ENCODE peak calls at places on chromosomes 3 and 15, in six cellular contexts. One of them, this sample, is unnamed.

GRCh38 chr3:108251256-108251655 is 29.0 kb upstream of the IFT57 start:
- DNase-seq in GM13976: no peak
- DNase-seq in activated naive CD4-positive, alpha-beta T cell treated with Interleukin-2 at 50 U/mL for 16 hours: no peak
- DNase-seq in COLO829: no peak
- DNase-seq in NCI-H2081: no peak
- DNase-seq in NCI-H510A: no peak
- DNase-seq in this sample: no peak

GRCh38 chr3:159850481-159850880 is 138.2 kb upstream of the IL12A start:
- DNase-seq in NCI-H510A: no peak
- DNase-seq in NCI-H2081: no peak
- DNase-seq in GM13976: no peak
- DNase-seq in COLO829: no peak
- DNase-seq in activated naive CD4-positive, alpha-beta T cell treated with Interleukin-2 at 50 U/mL for 16 hours: no peak
- DNase-seq in this sample: no peak

GRCh38 chr3:197393711-197394110 is 95.3 kb upstream of the DLG1 start:
- DNase-seq in activated naive CD4-positive, alpha-beta T cell treated with Interleukin-2 at 50 U/mL for 16 hours: no peak
- DNase-seq in GM13976: no peak
- DNase-seq in COLO829: no peak
- DNase-seq in NCI-H510A: no peak
- DNase-seq in NCI-H2081: no peak
- DNase-seq in this sample: no peak

GRCh38 chr3:140285380-140285779 is 350.4 kb downstream of the CLSTN2 start:
- DNase-seq in COLO829: no peak
- DNase-seq in NCI-H510A: peak
- DNase-seq in GM13976: no peak
- DNase-seq in NCI-H2081: no peak
- DNase-seq in activated naive CD4-positive, alpha-beta T cell treated with Interleukin-2 at 50 U/mL for 16 hours: no peak
- DNase-seq in this sample: no peak

GRCh38 chr15:44207643-44208042 is 12.6 kb upstream of the FRMD5 start:
- DNase-seq in COLO829: no peak
- DNase-seq in activated naive CD4-positive, alpha-beta T cell treated with Interleukin-2 at 50 U/mL for 16 hours: no peak
- DNase-seq in NCI-H510A: no peak
- DNase-seq in GM13976: no peak
- DNase-seq in NCI-H2081: no peak
- DNase-seq in this sample: no peak

GRCh38 chr15:99177679-99178078 is 71.7 kb downstream of the TTC23 start:
- DNase-seq in NCI-H2081: no peak
- DNase-seq in activated naive CD4-positive, alpha-beta T cell treated with Interleukin-2 at 50 U/mL for 16 hours: no peak
- DNase-seq in NCI-H510A: no peak
- DNase-seq in GM13976: no peak
- DNase-seq in COLO829: no peak
- DNase-seq in this sample: no peak

GRCh38 chr3:74643636-74644035 is 29.2 kb upstream of the CNTN3 start:
- DNase-seq in COLO829: no peak
- DNase-seq in NCI-H510A: no peak
- DNase-seq in GM13976: no peak
- DNase-seq in activated naive CD4-positive, alpha-beta T cell treated with Interleukin-2 at 50 U/mL for 16 hours: no peak
- DNase-seq in NCI-H2081: no peak
- DNase-seq in this sample: no peak

GRCh38 chr15:41493205-41493901 is at the start of gene ITPKA:
- DNase-seq in COLO829: peak
- DNase-seq in GM13976: peak
- DNase-seq in activated naive CD4-positive, alpha-beta T cell treated with Interleukin-2 at 50 U/mL for 16 hours: peak
- DNase-seq in NCI-H510A: peak
- DNase-seq in NCI-H2081: peak
- DNase-seq in this sample: peak

GRCh38 chr3:72143322-72143721 is 358.4 kb upstream of the PROK2 start:
- DNase-seq in GM13976: no peak
- DNase-seq in NCI-H2081: no peak
- DNase-seq in COLO829: no peak
- DNase-seq in NCI-H510A: no peak
- DNase-seq in activated naive CD4-positive, alpha-beta T cell treated with Interleukin-2 at 50 U/mL for 16 hours: no peak
- DNase-seq in this sample: no peak

GRCh38 chr3:138023754-138024153 is 13.8 kb downstream of the CLDN18 start:
- DNase-seq in COLO829: no peak
- DNase-seq in NCI-H2081: no peak
- DNase-seq in GM13976: no peak
- DNase-seq in NCI-H510A: no peak
- DNase-seq in activated naive CD4-positive, alpha-beta T cell treated with Interleukin-2 at 50 U/mL for 16 hours: no peak
- DNase-seq in this sample: no peak

GRCh38 chr15:66738595-66738994 is 36.6 kb downstream of the SMAD6 start:
- DNase-seq in COLO829: no peak
- DNase-seq in activated naive CD4-positive, alpha-beta T cell treated with Interleukin-2 at 50 U/mL for 16 hours: no peak
- DNase-seq in NCI-H2081: no peak
- DNase-seq in NCI-H510A: no peak
- DNase-seq in GM13976: no peak
- DNase-seq in this sample: no peak

GRCh38 chr15:29736745-29737023 is 85.6 kb downstream of the TJP1 start:
- DNase-seq in activated naive CD4-positive, alpha-beta T cell treated with Interleukin-2 at 50 U/mL for 16 hours: no peak
- DNase-seq in GM13976: no peak
- DNase-seq in NCI-H510A: no peak
- DNase-seq in NCI-H2081: no peak
- DNase-seq in COLO829: peak
- DNase-seq in this sample: no peak

GRCh38 chr3:183381179-183381578 is 47.2 kb downstream of the MCF2L2 start:
- DNase-seq in GM13976: no peak
- DNase-seq in NCI-H510A: peak
- DNase-seq in activated naive CD4-positive, alpha-beta T cell treated with Interleukin-2 at 50 U/mL for 16 hours: no peak
- DNase-seq in NCI-H2081: no peak
- DNase-seq in COLO829: no peak
- DNase-seq in this sample: no peak

GRCh38 chr15:51649659-51650521 is 27.3 kb upstream of the DMXL2 start:
- DNase-seq in NCI-H2081: peak
- DNase-seq in GM13976: peak
- DNase-seq in COLO829: peak
- DNase-seq in activated naive CD4-positive, alpha-beta T cell treated with Interleukin-2 at 50 U/mL for 16 hours: peak
- DNase-seq in NCI-H510A: peak
- DNase-seq in this sample: no peak

GRCh38 chr3:119551525-119552063 is 7.8 kb downstream of the CD80 start:
- DNase-seq in GM13976: no peak
- DNase-seq in COLO829: no peak
- DNase-seq in NCI-H510A: no peak
- DNase-seq in activated naive CD4-positive, alpha-beta T cell treated with Interleukin-2 at 50 U/mL for 16 hours: no peak
- DNase-seq in NCI-H2081: no peak
- DNase-seq in this sample: no peak

GRCh38 chr3:36900474-36901443 is 44.1 kb downstream of the TRANK1 start:
- DNase-seq in NCI-H2081: no peak
- DNase-seq in NCI-H510A: no peak
- DNase-seq in activated naive CD4-positive, alpha-beta T cell treated with Interleukin-2 at 50 U/mL for 16 hours: no peak
- DNase-seq in COLO829: no peak
- DNase-seq in GM13976: no peak
- DNase-seq in this sample: no peak

GRCh38 chr15:98651581-98652220 is 3.4 kb downstream of the IGF1R start:
- DNase-seq in COLO829: no peak
- DNase-seq in GM13976: no peak
- DNase-seq in NCI-H510A: no peak
- DNase-seq in activated naive CD4-positive, alpha-beta T cell treated with Interleukin-2 at 50 U/mL for 16 hours: no peak
- DNase-seq in NCI-H2081: no peak
- DNase-seq in this sample: no peak

GRCh38 chr3:43013743-43014155 is 34.6 kb downstream of the GASK1A start:
- DNase-seq in COLO829: no peak
- DNase-seq in NCI-H2081: no peak
- DNase-seq in NCI-H510A: no peak
- DNase-seq in activated naive CD4-positive, alpha-beta T cell treated with Interleukin-2 at 50 U/mL for 16 hours: no peak
- DNase-seq in GM13976: no peak
- DNase-seq in this sample: peak

GRCh38 chr3:138513073-138513843 is 78.8 kb downstream of the ESYT3 start:
- DNase-seq in COLO829: no peak
- DNase-seq in NCI-H510A: no peak
- DNase-seq in activated naive CD4-positive, alpha-beta T cell treated with Interleukin-2 at 50 U/mL for 16 hours: no peak
- DNase-seq in GM13976: peak
- DNase-seq in NCI-H2081: no peak
- DNase-seq in this sample: no peak

GRCh38 chr3:12946661-12947316 is 105.4 kb upstream of the RPL32 start:
- DNase-seq in activated naive CD4-positive, alpha-beta T cell treated with Interleukin-2 at 50 U/mL for 16 hours: no peak
- DNase-seq in COLO829: no peak
- DNase-seq in GM13976: no peak
- DNase-seq in NCI-H510A: no peak
- DNase-seq in NCI-H2081: no peak
- DNase-seq in this sample: no peak

GRCh38 chr3:174949523-174949922 is 90.4 kb downstream of the NAALADL2 start:
- DNase-seq in NCI-H510A: no peak
- DNase-seq in GM13976: no peak
- DNase-seq in NCI-H2081: no peak
- DNase-seq in activated naive CD4-positive, alpha-beta T cell treated with Interleukin-2 at 50 U/mL for 16 hours: no peak
- DNase-seq in COLO829: no peak
- DNase-seq in this sample: no peak

GRCh38 chr15:70763120-70763949 is at the start of gene UACA:
- DNase-seq in GM13976: peak
- DNase-seq in COLO829: peak
- DNase-seq in activated naive CD4-positive, alpha-beta T cell treated with Interleukin-2 at 50 U/mL for 16 hours: peak
- DNase-seq in NCI-H510A: peak
- DNase-seq in NCI-H2081: peak
- DNase-seq in this sample: peak

GRCh38 chr15:95347846-95348245 is 982.7 kb upstream of the NR2F2 start:
- DNase-seq in NCI-H510A: no peak
- DNase-seq in GM13976: no peak
- DNase-seq in activated naive CD4-positive, alpha-beta T cell treated with Interleukin-2 at 50 U/mL for 16 hours: no peak
- DNase-seq in COLO829: no peak
- DNase-seq in NCI-H2081: no peak
- DNase-seq in this sample: no peak

GRCh38 chr3:180693656-180694055 is 14.4 kb upstream of the CCDC39 start:
- DNase-seq in NCI-H2081: peak
- DNase-seq in NCI-H510A: no peak
- DNase-seq in COLO829: no peak
- DNase-seq in GM13976: no peak
- DNase-seq in activated naive CD4-positive, alpha-beta T cell treated with Interleukin-2 at 50 U/mL for 16 hours: no peak
- DNase-seq in this sample: no peak

GRCh38 chr3:160474416-160474838 is 24.8 kb upstream of the TRIM59 start:
- DNase-seq in NCI-H2081: no peak
- DNase-seq in GM13976: no peak
- DNase-seq in activated naive CD4-positive, alpha-beta T cell treated with Interleukin-2 at 50 U/mL for 16 hours: no peak
- DNase-seq in COLO829: no peak
- DNase-seq in NCI-H510A: no peak
- DNase-seq in this sample: no peak

GRCh38 chr3:16090013-16090412 is 84.5 kb upstream of the GALNT15 start:
- DNase-seq in activated naive CD4-positive, alpha-beta T cell treated with Interleukin-2 at 50 U/mL for 16 hours: no peak
- DNase-seq in COLO829: peak
- DNase-seq in NCI-H2081: no peak
- DNase-seq in NCI-H510A: no peak
- DNase-seq in GM13976: no peak
- DNase-seq in this sample: no peak

GRCh38 chr3:121951291-121951690 is 57.1 kb downstream of the SLC15A2 start:
- DNase-seq in NCI-H2081: no peak
- DNase-seq in GM13976: no peak
- DNase-seq in COLO829: no peak
- DNase-seq in NCI-H510A: no peak
- DNase-seq in activated naive CD4-positive, alpha-beta T cell treated with Interleukin-2 at 50 U/mL for 16 hours: no peak
- DNase-seq in this sample: no peak

GRCh38 chr3:63689285-63689684 is 36.8 kb downstream of the SNTN start:
- DNase-seq in GM13976: no peak
- DNase-seq in COLO829: no peak
- DNase-seq in NCI-H2081: no peak
- DNase-seq in NCI-H510A: no peak
- DNase-seq in activated naive CD4-positive, alpha-beta T cell treated with Interleukin-2 at 50 U/mL for 16 hours: no peak
- DNase-seq in this sample: no peak

GRCh38 chr15:23855260-23855659 is 168.2 kb upstream of the NDN start:
- DNase-seq in NCI-H2081: no peak
- DNase-seq in COLO829: no peak
- DNase-seq in activated naive CD4-positive, alpha-beta T cell treated with Interleukin-2 at 50 U/mL for 16 hours: no peak
- DNase-seq in NCI-H510A: no peak
- DNase-seq in GM13976: no peak
- DNase-seq in this sample: no peak

GRCh38 chr15:96247631-96248305 is 82.7 kb upstream of the NR2F2 start:
- DNase-seq in activated naive CD4-positive, alpha-beta T cell treated with Interleukin-2 at 50 U/mL for 16 hours: no peak
- DNase-seq in GM13976: no peak
- DNase-seq in NCI-H2081: no peak
- DNase-seq in NCI-H510A: no peak
- DNase-seq in COLO829: no peak
- DNase-seq in this sample: no peak

GRCh38 chr3:13714251-13714916 is 165.5 kb downstream of the FBLN2 start:
- DNase-seq in GM13976: no peak
- DNase-seq in NCI-H2081: no peak
- DNase-seq in NCI-H510A: no peak
- DNase-seq in activated naive CD4-positive, alpha-beta T cell treated with Interleukin-2 at 50 U/mL for 16 hours: no peak
- DNase-seq in COLO829: no peak
- DNase-seq in this sample: no peak

GRCh38 chr3:88113311-88114162 is 36.2 kb upstream of the C3orf38 start:
- DNase-seq in NCI-H2081: peak
- DNase-seq in COLO829: peak
- DNase-seq in activated naive CD4-positive, alpha-beta T cell treated with Interleukin-2 at 50 U/mL for 16 hours: peak
- DNase-seq in GM13976: peak
- DNase-seq in NCI-H510A: peak
- DNase-seq in this sample: peak

GRCh38 chr3:114551770-114552526 is 258.1 kb downstream of the TIGIT start:
- DNase-seq in NCI-H510A: no peak
- DNase-seq in GM13976: no peak
- DNase-seq in activated naive CD4-positive, alpha-beta T cell treated with Interleukin-2 at 50 U/mL for 16 hours: no peak
- DNase-seq in COLO829: no peak
- DNase-seq in NCI-H2081: no peak
- DNase-seq in this sample: no peak

GRCh38 chr3:107377151-107377550 is at the start of gene CCDC54:
- DNase-seq in NCI-H2081: no peak
- DNase-seq in GM13976: no peak
- DNase-seq in NCI-H510A: no peak
- DNase-seq in activated naive CD4-positive, alpha-beta T cell treated with Interleukin-2 at 50 U/mL for 16 hours: no peak
- DNase-seq in COLO829: no peak
- DNase-seq in this sample: no peak

GRCh38 chr3:173584093-173584833 is 186.7 kb downstream of the NLGN1 start:
- DNase-seq in COLO829: peak
- DNase-seq in NCI-H510A: no peak
- DNase-seq in NCI-H2081: peak
- DNase-seq in GM13976: peak
- DNase-seq in activated naive CD4-positive, alpha-beta T cell treated with Interleukin-2 at 50 U/mL for 16 hours: no peak
- DNase-seq in this sample: no peak

GRCh38 chr3:33883538-33884203 is 85.2 kb downstream of the PDCD6IP start:
- DNase-seq in activated naive CD4-positive, alpha-beta T cell treated with Interleukin-2 at 50 U/mL for 16 hours: no peak
- DNase-seq in GM13976: peak
- DNase-seq in COLO829: peak
- DNase-seq in NCI-H510A: no peak
- DNase-seq in NCI-H2081: no peak
- DNase-seq in this sample: no peak

GRCh38 chr3:14137004-14137403 is 12.2 kb downstream of the TMEM43 start:
- DNase-seq in GM13976: no peak
- DNase-seq in activated naive CD4-positive, alpha-beta T cell treated with Interleukin-2 at 50 U/mL for 16 hours: no peak
- DNase-seq in COLO829: no peak
- DNase-seq in NCI-H2081: no peak
- DNase-seq in NCI-H510A: no peak
- DNase-seq in this sample: peak